ENCODE peak calls at places on chromosomes 3 and 15, in five cellular contexts. I, K, O, Z and N are unnamed samples.

GRCh38 chr3:168024537-168024941 is 71.2 kb downstream of the GOLIM4 start:
- ATAC-seq in I (no peak), K (peak), O (no peak), Z (peak), N (peak)

GRCh38 chr15:80207887-80208286 is 44.1 kb downstream of the CTXND1 start:
- ATAC-seq in I (peak), K (no peak), O (no peak), Z (no peak), N (no peak)

GRCh38 chr15:78685157-78685830 is 44.3 kb upstream of the CHRNB4 start:
- ATAC-seq in I (no peak), K (no peak), O (no peak), Z (no peak), N (no peak)

GRCh38 chr3:133949438-133949837 is 53.8 kb upstream of the RAB6B start:
- ATAC-seq in I (no peak), K (no peak), O (no peak), Z (no peak), N (no peak)

GRCh38 chr3:47035645-47036044 is 56.2 kb downstream of the NBEAL2 start:
- ATAC-seq in I (peak), K (no peak), O (no peak), Z (no peak), N (no peak)

GRCh38 chr15:78598348-78598747 is 22.4 kb downstream of the CHRNA3 start:
- ATAC-seq in I (no peak), K (no peak), O (no peak), Z (no peak), N (no peak)

GRCh38 chr15:64029111-64029510 is 17.2 kb downstream of the DAPK2 start:
- ATAC-seq in I (no peak), K (no peak), O (no peak), Z (no peak), N (no peak)

GRCh38 chr3:29746163-29746562 is 465.3 kb downstream of the RBMS3 start:
- ATAC-seq in I (no peak), K (no peak), O (no peak), Z (no peak), N (peak)

GRCh38 chr3:9316881-9317341 is 45.9 kb upstream of the THUMPD3 start:
- ATAC-seq in I (no peak), K (peak), O (no peak), Z (no peak), N (peak)

GRCh38 chr3:39146083-39146501 is 7.3 kb downstream of the CSRNP1 start:
- ATAC-seq in I (no peak), K (peak), O (no peak), Z (no peak), N (peak)

GRCh38 chr3:8985411-8985831 is 22.1 kb upstream of the RAD18 start:
- ATAC-seq in I (no peak), K (no peak), O (no peak), Z (no peak), N (no peak)

GRCh38 chr15:91413142-91413541 is 313.1 kb downstream of the SV2B start:
- ATAC-seq in I (no peak), K (no peak), O (no peak), Z (no peak), N (no peak)

GRCh38 chr3:120450914-120451669 is at the start of gene FSTL1:
- ATAC-seq in I (peak), K (peak), O (no peak), Z (no peak), N (peak)

GRCh38 chr3:58474348-58474911 is 17.5 kb upstream of the KCTD6 start:
- ATAC-seq in I (peak), K (peak), O (no peak), Z (peak), N (no peak)

GRCh38 chr3:134334231-134334900 is 39.9 kb downstream of the AMOTL2 start:
- ATAC-seq in I (no peak), K (no peak), O (no peak), Z (no peak), N (peak)

GRCh38 chr3:100653731-100654309 is 44.4 kb downstream of the ADGRG7 start:
- ATAC-seq in I (no peak), K (no peak), O (peak), Z (no peak), N (no peak)

GRCh38 chr3:100645913-100646312 is 36.5 kb downstream of the ADGRG7 start:
- ATAC-seq in I (no peak), K (no peak), O (no peak), Z (no peak), N (no peak)

GRCh38 chr3:100647171-100647570 is 37.8 kb downstream of the ADGRG7 start:
- ATAC-seq in I (peak), K (no peak), O (peak), Z (no peak), N (no peak)

GRCh38 chr3:100647673-100648072 is 38.3 kb downstream of the ADGRG7 start:
- ATAC-seq in I (no peak), K (no peak), O (peak), Z (no peak), N (no peak)

GRCh38 chr3:100650651-100651611 is 41.5 kb downstream of the ADGRG7 start:
- ATAC-seq in I (no peak), K (peak), O (peak), Z (peak), N (peak)
- TF ChIP-seq POLR2A in I (no peak), K (no peak), O (no peak), Z (no peak), N (no peak)

GRCh38 chr15:29442532-29442931 is 172.9 kb upstream of the NSMCE3 start:
- ATAC-seq in I (no peak), K (no peak), O (no peak), Z (no peak), N (no peak)

GRCh38 chr15:29440541-29440940 is 170.9 kb upstream of the NSMCE3 start:
- ATAC-seq in I (no peak), K (no peak), O (no peak), Z (no peak), N (no peak)

GRCh38 chr15:29435811-29436210 is 166.2 kb upstream of the NSMCE3 start:
- ATAC-seq in I (no peak), K (no peak), O (no peak), Z (no peak), N (no peak)

GRCh38 chr15:29437888-29438713 is 168.5 kb upstream of the NSMCE3 start:
- ATAC-seq in I (no peak), K (no peak), O (no peak), Z (no peak), N (no peak)

DNA sequence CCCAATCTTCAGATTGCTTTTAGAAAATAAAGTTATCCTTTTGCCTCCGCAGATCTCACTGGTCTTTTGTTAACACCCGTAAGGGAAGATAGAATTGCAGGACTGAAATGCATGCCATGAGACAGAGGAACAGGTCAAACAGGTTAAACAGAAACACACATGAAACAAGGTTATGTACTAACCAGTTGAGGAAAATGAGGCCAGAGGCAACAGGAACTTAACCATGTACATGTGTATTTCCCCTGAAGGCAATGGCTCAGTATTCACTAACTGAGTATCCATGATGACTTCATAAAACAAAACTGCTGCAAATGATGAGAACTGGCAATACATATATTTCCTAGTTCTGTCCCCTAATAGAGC is 169.1 kb upstream of the NSMCE3 start:
- ATAC-seq in I (no peak), K (no peak), O (no peak), Z (no peak), N (no peak)
- TF ChIP-seq POLR2AphosphoS5 in I (no peak), K (no peak), O (no peak), Z (no peak), N (no peak)

DNA sequence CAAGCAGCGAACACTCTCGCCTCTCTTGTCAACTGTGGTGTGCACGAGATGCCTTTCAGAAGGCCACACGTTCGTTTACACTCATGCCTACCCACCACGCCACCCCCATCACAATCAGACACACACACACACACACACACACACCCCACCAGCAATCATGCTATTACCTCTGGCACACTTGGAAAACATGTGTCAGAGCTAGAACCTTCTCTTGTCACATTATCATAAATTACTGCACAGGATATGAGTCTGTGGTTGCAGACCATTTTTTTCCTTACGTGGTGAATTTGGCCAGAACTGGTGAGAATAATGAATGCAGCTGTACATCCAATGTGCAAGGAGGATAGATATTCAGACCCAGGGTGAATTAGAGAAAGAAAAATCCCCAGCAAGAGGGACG is 52.4 kb downstream of the TRIM69 start:
- ATAC-seq in I (no peak), K (no peak), O (no peak), Z (no peak), N (no peak)
- TF ChIP-seq EP300 in I (no peak), K (no peak), O (no peak), Z (no peak), N (no peak)

GRCh38 chr3:2876362-2876761 is 233.8 kb downstream of the IL5RA start:
- ATAC-seq in I (no peak), K (no peak), O (no peak), Z (no peak), N (no peak)

GRCh38 chr3:2880357-2880756 is 229.8 kb downstream of the IL5RA start:
- ATAC-seq in I (no peak), K (no peak), O (no peak), Z (no peak), N (no peak)

GRCh38 chr3:2875699-2876098 is 234.5 kb downstream of the IL5RA start:
- ATAC-seq in I (no peak), K (no peak), O (no peak), Z (no peak), N (no peak)

GRCh38 chr3:2879587-2879986 is 230.6 kb downstream of the IL5RA start:
- ATAC-seq in I (no peak), K (no peak), O (no peak), Z (no peak), N (no peak)

DNA sequence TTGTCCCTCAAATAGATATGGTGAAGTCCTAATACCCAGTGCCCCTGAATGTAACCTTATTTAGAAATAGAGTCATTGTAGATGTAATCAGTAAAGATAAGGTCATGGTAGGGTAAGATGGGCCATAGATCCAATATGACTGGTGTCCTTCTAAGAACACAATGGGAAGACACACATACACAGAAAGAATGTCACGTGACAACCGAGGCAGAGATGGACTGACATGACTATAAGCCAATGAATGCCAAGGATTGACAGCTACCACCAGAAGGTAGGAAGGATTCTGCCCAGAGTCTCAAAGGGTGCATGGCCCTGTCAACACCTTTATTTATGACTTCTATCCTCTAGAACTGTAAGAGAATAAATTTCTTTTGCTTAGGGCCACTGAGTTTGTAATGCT is 231.2 kb downstream of the IL5RA start:
- ATAC-seq in I (no peak), K (no peak), O (no peak), Z (no peak), N (no peak)
- TF ChIP-seq POLR2A in I (no peak), K (no peak), O (no peak), Z (no peak), N (no peak)

GRCh38 chr15:65259367-65259781 is 27.3 kb downstream of the PARP16 start:
- ATAC-seq in I (no peak), K (peak), O (no peak), Z (no peak), N (peak)
- TF ChIP-seq POLR2AphosphoS5 in I (no peak), K (no peak), O (no peak), Z (no peak), N (peak)

GRCh38 chr3:45473841-45474240 is 85.5 kb downstream of the LARS2 start:
- ATAC-seq in I (no peak), K (peak), O (no peak), Z (no peak), N (no peak)
- TF ChIP-seq EP300 in I (no peak), K (no peak), O (no peak), Z (no peak), N (no peak)